ENCODE peak calls at places on chromosome 16, in seven cellular contexts. O is nephron progenitor cell, Z is neural crest cell, B is HFFc6, H is GM23338, D is fibroblast of lung, P is astrocyte of the spinal cord. V is an unnamed sample.

GRCh38 chr16:48559462-48560211 is 50.3 kb downstream of the N4BP1 start:
- DNase-seq in O (no peak), Z (no peak), B (no peak), H (peak), D (no peak), P (no peak), V (no peak)

GRCh38 chr16:73735954-73736353 is 560.7 kb upstream of the PSMD7 start:
- DNase-seq in O (no peak), Z (no peak), B (no peak), H (no peak), D (no peak), P (no peak), V (no peak)

GRCh38 chr16:19281246-19281645 is 4.3 kb upstream of the CLEC19A start:
- DNase-seq in O (no peak), Z (no peak), B (no peak), H (no peak), D (no peak), P (no peak), V (no peak)

GRCh38 chr16:81571175-81571574 is 126.6 kb downstream of the CMIP start:
- DNase-seq in O (no peak), Z (no peak), B (no peak), H (no peak), D (no peak), P (no peak), V (no peak)

GRCh38 chr16:10990378-10990777 is 46.0 kb downstream of the CLEC16A start:
- DNase-seq in O (no peak), Z (no peak), B (no peak), H (no peak), D (no peak), P (no peak), V (no peak)

GRCh38 chr16:79814124-79814523 is 213.6 kb upstream of the MAF start:
- DNase-seq in O (no peak), Z (no peak), B (no peak), H (no peak), D (no peak), P (no peak), V (no peak)

GRCh38 chr16:59611556-59611955 is 877.4 kb upstream of the GOT2 start:
- DNase-seq in O (no peak), Z (no peak), B (no peak), H (no peak), D (peak), P (peak), V (no peak)

GRCh38 chr16:77894054-77894632 is 105.8 kb downstream of the VAT1L start:
- DNase-seq in O (no peak), Z (no peak), B (no peak), H (no peak), D (no peak), P (no peak), V (no peak)

GRCh38 chr16:10103700-10104099 is 78.5 kb downstream of the GRIN2A start:
- DNase-seq in O (no peak), Z (no peak), B (no peak), H (no peak), D (no peak), P (no peak), V (no peak)

GRCh38 chr16:80751167-80751566 is 53.2 kb downstream of the CDYL2 start:
- DNase-seq in O (no peak), Z (no peak), B (peak), H (peak), D (peak), P (peak), V (no peak)

GRCh38 chr16:77890075-77890474 is 101.7 kb downstream of the VAT1L start:
- DNase-seq in O (no peak), Z (no peak), B (no peak), H (no peak), D (no peak), P (no peak), V (no peak)

GRCh38 chr16:53094013-53094630 is 39.3 kb downstream of the CHD9 start:
- DNase-seq in O (no peak), Z (no peak), B (no peak), H (no peak), D (no peak), P (peak), V (peak)

GRCh38 chr16:71288570-71288889 is 672 bp downstream of the CMTR2 start:
- DNase-seq in O (no peak), Z (no peak), B (no peak), H (no peak), D (peak), P (no peak), V (no peak)

GRCh38 chr16:56558024-56558747 is 6.7 kb upstream of the MT4 start:
- DNase-seq in O (no peak), Z (no peak), B (peak), H (no peak), D (peak), P (peak), V (no peak)

GRCh38 chr16:87371261-87371866 is 12.2 kb downstream of the FBXO31 start:
- DNase-seq in O (no peak), Z (no peak), B (no peak), H (no peak), D (no peak), P (no peak), V (no peak)

GRCh38 chr16:88428616-88429386 is 24.3 kb upstream of the ZFPM1 start:
- DNase-seq in O (no peak), Z (no peak), B (no peak), H (no peak), D (no peak), P (no peak), V (no peak)
- TF ChIP-seq CTCF in O (no peak), Z (no peak), B (peak), H (no peak), D (no peak), P (no peak), V (no peak)

GRCh38 chr16:47470810-47471209 is 9.7 kb downstream of the PHKB start:
- DNase-seq in O (no peak), Z (no peak), B (no peak), H (no peak), D (no peak), P (no peak), V (no peak)

GRCh38 chr16:47473794-47474193 is 12.7 kb downstream of the PHKB start:
- DNase-seq in O (no peak), Z (no peak), B (no peak), H (no peak), D (no peak), P (no peak), V (no peak)

GRCh38 chr16:47467501-47467900 is 6.4 kb downstream of the PHKB start:
- DNase-seq in O (no peak), Z (no peak), B (no peak), H (no peak), D (no peak), P (no peak), V (no peak)

GRCh38 chr16:47469227-47469626 is 8.1 kb downstream of the PHKB start:
- DNase-seq in O (no peak), Z (no peak), B (no peak), H (no peak), D (no peak), P (no peak), V (no peak)

GRCh38 chr16:47470211-47470610 is 9.1 kb downstream of the PHKB start:
- DNase-seq in O (no peak), Z (no peak), B (no peak), H (no peak), D (no peak), P (no peak), V (no peak)
- TF ChIP-seq CTCF in O (no peak), Z (no peak), B (no peak), H (no peak), D (no peak), P (no peak), V (no peak)

DNA sequence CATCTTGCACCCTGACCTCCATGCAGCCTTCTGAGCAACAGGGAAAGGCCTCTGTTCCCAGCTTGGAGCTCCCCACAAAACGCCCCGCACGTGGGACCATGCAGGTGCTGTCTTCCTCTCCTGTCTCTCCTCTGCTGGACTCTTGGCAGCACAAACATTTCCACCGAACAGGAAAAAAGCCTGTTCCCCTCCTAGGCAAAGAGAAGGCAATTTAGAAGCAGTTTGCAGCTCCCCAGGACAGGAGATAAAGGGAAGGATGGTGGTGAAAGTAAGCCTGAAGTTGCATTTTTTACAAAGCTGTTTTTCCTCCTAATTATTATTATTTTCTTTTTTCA is 7.7 kb upstream of the CIBAR2 start:
- DNase-seq in O (no peak), Z (no peak), B (no peak), H (no peak), D (no peak), P (no peak), V (no peak)
- TF ChIP-seq CTCF in O (no peak), Z (no peak), B (no peak), H (no peak), D (no peak), P (no peak), V (no peak)

GRCh38 chr16:3059041-3059722 is 6.3 kb upstream of the IL32 start:
- DNase-seq in O (peak), Z (peak), B (peak), H (peak), D (peak), P (peak), V (peak)
- TF ChIP-seq CTCF in O (peak), Z (peak), B (peak), H (peak), D (peak), P (peak), V (peak)

GRCh38 chr16:52069866-52070265 is 477.1 kb downstream of the TOX3 start:
- DNase-seq in O (peak), Z (no peak), B (peak), H (peak), D (peak), P (peak), V (peak)
- TF ChIP-seq CTCF in O (peak), Z (peak), B (peak), H (peak), D (peak), P (peak), V (peak)

GRCh38 chr16:14291941-14292825 is 221.1 kb downstream of the MRTFB start:
- DNase-seq in O (no peak), Z (no peak), B (no peak), H (no peak), D (no peak), P (no peak), V (no peak)
- TF ChIP-seq CTCF in O (no peak), Z (no peak), B (no peak), H (no peak), D (no peak), P (no peak), V (no peak)